ENCODE peak calls at places on chromosomes 1 and 21, in six cellular contexts. D, O, S, C, R and G are unnamed samples. For H3K9me3, the result is how much of the 10 kb centered on the place peaks cover.

GRCh38 chr21:37045139-37045538 is 27.7 kb downstream of the PIGP start:
- DNase-seq in O (no peak), R (no peak), C (no peak), S (no peak), D (no peak), G (no peak)

GRCh38 chr1:40267767-40268187 is 9.7 kb downstream of the ZMPSTE24 start:
- DNase-seq in C (no peak), R (no peak), S (no peak), O (no peak), D (peak), G (no peak)

GRCh38 chr1:30763654-30764248 is 6.2 kb upstream of the LAPTM5 start:
- DNase-seq in R (no peak), D (peak), C (no peak), O (no peak), S (no peak), G (no peak)

GRCh38 chr1:194341587-194341986 is 1155.2 kb upstream of the B3GALT2 start:
- DNase-seq in D (no peak), R (no peak), O (no peak), S (no peak), C (no peak), G (no peak)

GRCh38 chr1:60911980-60912692 is 170.2 kb upstream of the NFIA start:
- DNase-seq in S (no peak), R (no peak), O (peak), D (no peak), C (no peak), G (no peak)

GRCh38 chr1:15799928-15800835 is 7.3 kb downstream of the UQCRHL start:
- DNase-seq in C (peak), D (peak), R (no peak), S (peak), O (peak), G (peak)

GRCh38 chr1:194658090-194658439 is 1471.7 kb upstream of the B3GALT2 start:
- DNase-seq in C (no peak), O (no peak), S (no peak), D (peak), R (no peak), G (no peak)

GRCh38 chr1:93475691-93476090 is 27.8 kb downstream of the FNBP1L start:
- DNase-seq in S (no peak), D (peak), R (no peak), C (no peak), O (no peak), G (no peak)

GRCh38 chr21:37153935-37154350 is 80.9 kb downstream of the TTC3 start:
- DNase-seq in C (no peak), S (peak), O (no peak), D (no peak), R (no peak), G (no peak)

GRCh38 chr1:236916131-236916800 is 88.0 kb downstream of the MT1HL1 start:
- DNase-seq in D (no peak), R (no peak), C (no peak), O (no peak), S (no peak), G (no peak)

GRCh38 chr1:155260276-155260675 is 1.9 kb downstream of the SCAMP3 start:
- DNase-seq in S (no peak), D (no peak), C (no peak), O (no peak), R (no peak), G (no peak)

GRCh38 chr1:155256101-155256852 is 994 bp upstream of the ENTREP3 start:
- DNase-seq in O (no peak), C (no peak), S (no peak), R (no peak), D (no peak), G (no peak)

GRCh38 chr1:155261888-155262673 is at the start of gene SCAMP3:
- DNase-seq in C (peak), O (peak), R (peak), D (peak), S (peak), G (peak)

GRCh38 chr1:155263067-155263466 is 907 bp upstream of the SCAMP3 start:
- DNase-seq in O (no peak), R (no peak), D (no peak), C (no peak), S (no peak), G (no peak)

GRCh38 chr1:155261401-155261887 is 716 bp downstream of the SCAMP3 start:
- DNase-seq in C (no peak), R (no peak), D (no peak), S (no peak), O (no peak), G (no peak)
- TF ChIP-seq CTCF in C (no peak), R (no peak), D (no peak), S (no peak), O (no peak), G (no peak)

DNA sequence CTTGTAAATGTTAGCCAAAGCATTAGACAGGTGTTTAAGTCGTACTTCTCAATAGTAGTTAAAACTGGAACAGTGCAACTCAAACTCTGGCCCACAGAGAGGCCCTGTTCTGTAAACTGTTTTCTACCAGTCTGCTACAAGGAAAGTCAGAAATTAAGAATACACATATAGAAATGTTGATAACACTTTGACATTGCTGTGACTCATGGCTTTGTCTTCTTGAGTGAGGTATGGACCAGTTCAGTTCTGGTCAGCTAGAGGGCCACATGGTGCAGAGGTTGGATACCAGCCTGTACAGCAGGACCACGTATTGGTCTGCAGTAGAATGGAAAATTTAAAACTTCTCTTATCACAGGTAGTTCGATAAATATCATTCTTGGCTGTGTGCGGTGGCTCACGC is 22.3 kb downstream of the ZBTB8B start:
- DNase-seq in S (no peak), C (no peak), R (no peak), O (no peak), D (no peak), G (no peak)
- H3K9me3 ChIP-seq in S (under half), C (under half), R (under half), O (under half), D (under half), G (under half)

DNA sequence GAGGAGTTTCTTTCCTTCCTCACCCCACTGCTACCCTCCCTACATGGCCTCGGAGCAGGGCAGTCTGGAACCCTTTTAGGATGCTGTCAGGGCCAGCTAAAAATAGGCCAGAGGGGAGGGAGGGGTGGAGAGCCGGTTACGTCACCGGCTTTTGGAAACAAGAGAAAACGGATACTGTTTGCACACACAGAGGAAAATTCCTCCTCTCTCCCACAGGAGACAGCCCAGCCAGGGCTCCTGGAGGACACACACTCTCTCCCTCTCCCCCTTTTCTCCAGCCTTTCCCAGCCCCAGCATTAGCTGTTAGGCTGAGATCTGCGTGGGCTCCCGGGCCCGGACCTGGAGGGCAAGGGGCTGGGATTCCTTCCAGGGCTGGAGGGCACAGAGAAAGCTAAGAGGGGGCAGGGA is 20.0 kb upstream of the ALDH4A1 start:
- DNase-seq in O (peak), R (no peak), C (no peak), D (peak), S (peak), G (peak)
- TF ChIP-seq CTCF in O (no peak), R (no peak), C (peak), D (peak), S (peak), G (no peak)

GRCh38 chr21:27397578-27397977 is 430.7 kb upstream of the ADAMTS5 start:
- DNase-seq in D (no peak), C (no peak), O (no peak), R (no peak), S (no peak), G (no peak)
- H3K9me3 ChIP-seq in D (under half), C (under half), O (under half), R (under half), S (under half), G (under half)

GRCh38 chr1:32072622-32073386 is at the start of gene TMEM39B:
- DNase-seq in D (peak), C (peak), S (peak), O (peak), R (peak), G (peak)

GRCh38 chr1:32071758-32072621 is 749 bp upstream of the TMEM39B start:
- DNase-seq in S (no peak), C (no peak), R (no peak), O (no peak), D (peak), G (no peak)

GRCh38 chr1:32077451-32077850 is 4.7 kb downstream of the TMEM39B start:
- DNase-seq in R (no peak), D (no peak), C (no peak), O (no peak), S (no peak), G (no peak)

GRCh38 chr1:32074841-32075240 is 2.1 kb downstream of the TMEM39B start:
- DNase-seq in C (no peak), R (no peak), D (no peak), S (no peak), O (no peak), G (no peak)

DNA sequence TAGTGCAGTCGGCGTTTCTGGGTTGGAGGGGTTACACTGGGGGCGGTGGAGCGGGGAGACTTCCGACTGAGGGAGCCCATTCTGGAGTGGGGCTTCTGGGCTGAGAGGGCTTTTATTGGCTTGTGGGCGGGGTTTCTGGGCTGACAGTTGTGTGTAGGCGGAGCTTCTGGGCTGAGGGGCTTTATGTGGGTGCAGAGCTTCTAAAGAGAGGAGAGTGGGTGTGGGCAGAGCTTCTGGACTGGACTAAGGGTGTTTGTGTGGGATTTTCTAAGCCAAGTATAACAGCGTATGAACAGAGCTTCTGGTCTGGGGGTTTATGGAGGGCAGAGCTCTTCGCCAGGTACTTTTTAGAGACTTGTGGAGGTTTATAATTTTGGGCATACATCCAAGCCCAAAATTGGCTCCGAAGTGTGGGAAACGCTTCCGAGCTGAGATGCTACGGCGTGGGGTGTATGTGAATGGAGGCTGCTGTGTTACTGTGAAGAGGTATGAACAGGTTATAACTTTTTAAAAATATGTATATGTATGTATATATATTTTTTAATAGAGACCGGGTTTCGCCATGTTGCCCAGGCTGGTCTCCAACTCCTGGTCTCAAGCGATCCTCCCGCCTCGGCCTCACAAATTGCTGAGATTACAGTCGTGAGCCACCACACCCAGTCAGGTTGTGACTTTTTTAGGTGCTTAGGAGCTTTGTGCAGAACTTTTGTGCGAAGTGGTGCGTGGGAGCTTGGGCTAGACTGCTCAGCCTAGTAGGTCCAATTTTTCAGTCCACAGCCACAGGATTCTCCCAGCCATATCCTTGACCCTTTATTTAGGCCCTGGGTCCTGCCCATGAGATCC is 869 bp downstream of the TMEM39B start:
- DNase-seq in O (no peak), D (no peak), S (no peak), R (no peak), C (peak), G (no peak)
- TF ChIP-seq CTCF in O (peak), D (peak), S (no peak), R (no peak), C (no peak), G (peak)

GRCh38 chr1:44890007-44890406 is 47.0 kb upstream of the PTCH2 start:
- DNase-seq in C (no peak), R (no peak), S (no peak), D (no peak), O (peak), G (no peak)
- H3K9me3 ChIP-seq in C (under half), R (under half), S (under half), D (under half), O (under half), G (under half)

DNA sequence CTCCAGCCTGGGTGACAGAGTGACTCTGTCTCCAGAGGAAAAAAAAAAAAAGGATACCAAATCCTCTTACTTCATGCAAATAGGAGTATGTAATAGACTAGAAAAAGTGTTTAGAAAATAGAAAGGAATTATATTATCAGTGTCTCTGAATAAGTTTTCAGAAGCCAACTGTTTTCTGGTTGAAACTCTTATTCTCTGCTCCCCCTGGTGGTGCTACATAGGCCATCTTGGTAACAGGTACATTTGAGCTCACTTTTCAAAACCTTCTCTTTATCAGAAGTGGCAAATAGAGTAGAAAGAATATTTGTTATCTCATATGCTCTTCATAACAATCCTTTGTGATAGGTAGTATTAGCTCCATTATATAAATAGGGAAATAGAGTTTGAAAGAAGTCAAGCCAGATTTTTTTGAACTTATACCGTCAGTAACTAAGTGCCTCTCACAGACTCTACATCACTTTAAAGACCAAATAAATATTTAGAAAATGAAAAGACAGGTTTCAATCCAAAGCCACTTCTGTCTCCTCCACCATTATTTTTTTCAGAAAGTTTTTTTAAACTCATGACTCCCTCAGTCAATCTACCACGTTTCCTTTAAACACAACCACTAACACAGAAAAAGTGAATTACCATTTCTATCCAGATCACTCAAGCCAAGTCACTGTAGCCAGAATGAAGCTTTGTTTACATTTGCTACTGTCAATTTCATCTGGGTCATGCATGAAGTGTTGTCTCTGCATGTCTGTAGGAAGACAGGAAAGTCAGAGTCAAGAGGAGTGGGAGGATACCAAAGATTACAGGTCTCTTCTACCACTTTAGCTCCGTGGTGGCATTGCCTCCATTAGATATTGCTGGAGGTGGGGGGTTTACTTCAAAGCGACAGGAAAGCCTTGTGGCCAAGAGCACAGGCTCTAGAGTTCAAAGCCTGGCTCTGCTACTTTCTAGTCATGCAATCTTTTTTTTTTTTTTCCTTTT is 45.6 kb downstream of the IL23R start:
- DNase-seq in R (peak), O (peak), D (peak), S (peak), C (no peak), G (no peak)
- TF ChIP-seq CTCF in R (peak), O (peak), D (peak), S (peak), C (peak), G (peak)

DNA sequence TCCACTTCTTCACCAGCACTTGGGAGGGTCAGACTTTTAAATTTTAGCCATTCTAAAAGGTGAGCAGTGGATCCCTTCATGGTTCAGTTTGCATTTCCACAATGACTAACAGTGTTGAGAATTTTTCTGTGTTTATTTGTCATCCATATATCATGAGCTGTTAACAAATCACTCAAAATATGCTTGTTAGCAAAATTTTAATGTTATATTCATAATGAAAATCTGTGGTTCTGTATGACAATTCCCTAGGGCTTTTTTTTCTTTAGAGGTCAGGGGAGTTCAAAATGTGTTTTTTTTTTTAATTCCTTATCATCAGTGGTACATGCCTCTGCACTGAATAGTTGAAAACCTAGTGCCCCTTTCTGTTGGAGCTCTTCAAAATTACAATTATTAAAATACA is 682.2 kb upstream of the ADGRL2 start:
- DNase-seq in D (peak), R (no peak), S (no peak), O (no peak), C (no peak), G (no peak)
- H3K9me3 ChIP-seq in D (under half), R (under half), S (under half), O (under half), C (under half), G (under half)

GRCh38 chr1:1361982-1362423 is 3.6 kb upstream of the MXRA8 start:
- DNase-seq in C (no peak), S (peak), D (peak), R (no peak), O (peak), G (no peak)
- TF ChIP-seq CTCF in C (no peak), S (no peak), D (peak), R (no peak), O (peak), G (no peak)